ENCODE peak calls at places on chromosome 1, in nine cellular contexts. T, S, N, M, Y, O, F, I and X are unnamed samples.

GRCh38 chr1:29849038-29849750 is 612.9 kb downstream of the PTPRU start:
- DNase-seq in T (no peak), I (no peak), Y (no peak), O (no peak), F (no peak), M (no peak), S (no peak), N (peak; percentile 57), X (no peak)

GRCh38 chr1:202692959-202693555 is 17.2 kb downstream of the SYT2 start:
- DNase-seq in N (peak; percentile 67), T (peak; percentile 27), O (peak; percentile 68), M (peak; percentile 52), I (no peak), S (peak; percentile 38), Y (peak; percentile 45), F (peak; percentile 75), X (peak; percentile 41)

GRCh38 chr1:227356582-227357228 is 38.4 kb upstream of the CDC42BPA start:
- DNase-seq in I (no peak), S (no peak), N (no peak), O (no peak), Y (no peak), T (no peak), F (no peak), M (no peak), X (no peak)

GRCh38 chr1:185483647-185484450 is 166.8 kb upstream of the IVNS1ABP start:
- DNase-seq in O (no peak), S (no peak), F (no peak), T (no peak), I (no peak), M (no peak), Y (no peak), N (no peak), X (no peak)

GRCh38 chr1:85279463-85280080 is 3.1 kb upstream of the BCL10 start:
- DNase-seq in M (no peak), I (no peak), S (no peak), Y (no peak), T (no peak), O (no peak), N (peak; percentile 22), F (no peak), X (no peak)

GRCh38 chr1:52139817-52140540 is 1.9 kb upstream of the ZFYVE9 start:
- DNase-seq in N (peak; percentile 19), S (no peak), M (no peak), F (no peak), O (no peak), I (no peak), T (no peak), Y (no peak), X (no peak)

GRCh38 chr1:175071544-175071943 is 3.9 kb downstream of the TNN start:
- DNase-seq in F (no peak), I (no peak), M (no peak), N (no peak), Y (no peak), T (no peak), S (no peak), O (no peak), X (no peak)

GRCh38 chr1:16116625-16117024 is 39.2 kb downstream of the EPHA2 start:
- DNase-seq in T (no peak), I (peak; percentile 41), N (no peak), Y (no peak), S (no peak), M (no peak), O (no peak), F (peak; percentile 13), X (no peak)

GRCh38 chr1:230827081-230827681 is 41.1 kb downstream of the C1orf198 start:
- DNase-seq in N (no peak), O (no peak), T (no peak), F (no peak), M (no peak), S (no peak), Y (peak; percentile 58), I (peak; percentile 54), X (no peak)

GRCh38 chr1:167707942-167708341 is 13.8 kb upstream of the MPZL1 start:
- DNase-seq in S (no peak), N (no peak), Y (no peak), O (no peak), F (no peak), T (no peak), M (no peak), I (no peak), X (no peak)

GRCh38 chr1:167706363-167706762 is 15.4 kb upstream of the MPZL1 start:
- DNase-seq in O (no peak), Y (no peak), I (no peak), N (no peak), S (no peak), F (no peak), M (no peak), T (no peak), X (no peak)

GRCh38 chr1:167708940-167709389 is 12.8 kb upstream of the MPZL1 start:
- DNase-seq in N (peak; percentile 48), I (no peak), Y (no peak), O (no peak), S (no peak), T (no peak), M (no peak), F (no peak), X (no peak)

GRCh38 chr1:167705250-167705649 is 16.5 kb upstream of the MPZL1 start:
- DNase-seq in M (no peak), F (no peak), N (no peak), S (no peak), Y (no peak), T (no peak), I (no peak), O (no peak), X (no peak)

DNA sequence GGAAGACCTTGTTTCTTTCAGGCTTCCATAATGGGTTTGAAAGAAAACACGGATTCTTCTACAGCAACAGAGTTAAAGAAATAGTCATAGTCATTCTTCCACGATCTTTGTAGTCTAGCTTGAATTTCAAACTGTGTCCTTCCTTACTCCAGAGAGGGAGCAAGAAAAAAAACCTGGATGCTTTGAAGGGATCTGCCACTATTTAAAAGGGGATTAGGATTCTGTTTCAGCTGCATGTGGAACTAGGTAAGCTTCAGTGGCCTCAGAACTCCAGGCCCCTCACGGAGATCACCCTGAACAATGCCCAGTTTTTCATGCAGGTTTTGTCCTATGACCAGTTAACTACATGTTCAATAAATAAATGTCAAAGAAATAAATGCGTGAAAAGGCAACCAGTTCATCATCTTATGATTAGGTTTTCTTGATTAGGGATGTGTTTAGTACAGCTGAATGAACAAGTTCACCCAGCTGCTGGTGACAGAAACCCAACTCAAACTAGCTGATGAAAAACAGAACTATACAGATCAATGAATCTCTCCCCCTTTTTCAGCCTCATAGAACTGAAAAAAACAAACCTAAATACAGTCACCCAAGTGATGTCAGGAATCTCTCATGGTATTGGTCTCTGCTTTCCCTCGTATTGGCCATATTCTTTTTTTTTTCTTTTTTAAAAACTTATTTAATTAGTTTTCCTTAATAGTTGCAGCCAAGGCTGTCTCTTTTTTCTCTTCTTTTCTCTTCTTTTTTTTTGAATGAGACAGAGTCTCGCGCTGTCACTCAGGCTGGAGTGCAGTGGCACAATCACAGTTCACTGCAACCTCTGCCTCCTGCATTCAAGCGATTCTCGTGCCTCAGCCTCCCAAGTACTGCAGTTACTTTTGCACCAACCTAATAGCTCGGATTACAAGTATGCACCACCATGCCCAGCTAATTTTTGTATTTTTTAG is 14.6 kb upstream of the MPZL1 start:
- DNase-seq in S (no peak), I (no peak), Y (no peak), O (no peak), M (no peak), F (no peak), T (no peak), N (no peak), X (no peak)
- H3K4me1 ChIP-seq in S (no peaks in the 10 kb centered on the region), I (no peaks in the 10 kb centered on the region), Y (peaks cover 10% of the 10 kb centered on the region), O (no peaks in the 10 kb centered on the region), M (no peaks in the 10 kb centered on the region), F (no peaks in the 10 kb centered on the region), T (no peaks in the 10 kb centered on the region), N (peaks cover 45% of the 10 kb centered on the region), X (no peaks in the 10 kb centered on the region)

GRCh38 chr1:206106328-206107167 is 10.6 kb downstream of the AVPR1B start:
- DNase-seq in T (peak; percentile 37), F (peak; percentile 90), Y (peak; percentile 73), O (peak; percentile 83), N (peak; percentile 85), I (peak; percentile 92), S (peak; percentile 57), M (peak; percentile 77), X (peak; percentile 56)

GRCh38 chr1:206107168-206107544 is 10.0 kb downstream of the AVPR1B start:
- DNase-seq in T (no peak), M (no peak), N (no peak), S (no peak), I (no peak), O (no peak), F (no peak), Y (no peak), X (no peak)

GRCh38 chr1:206103979-206104378 is 13.2 kb downstream of the AVPR1B start:
- DNase-seq in M (no peak), Y (no peak), N (no peak), F (no peak), O (no peak), I (no peak), S (no peak), T (no peak), X (no peak)

GRCh38 chr1:206108635-206109034 is 8.6 kb downstream of the AVPR1B start:
- DNase-seq in N (no peak), T (no peak), S (no peak), O (no peak), M (no peak), I (no peak), Y (no peak), F (no peak), X (no peak)

DNA sequence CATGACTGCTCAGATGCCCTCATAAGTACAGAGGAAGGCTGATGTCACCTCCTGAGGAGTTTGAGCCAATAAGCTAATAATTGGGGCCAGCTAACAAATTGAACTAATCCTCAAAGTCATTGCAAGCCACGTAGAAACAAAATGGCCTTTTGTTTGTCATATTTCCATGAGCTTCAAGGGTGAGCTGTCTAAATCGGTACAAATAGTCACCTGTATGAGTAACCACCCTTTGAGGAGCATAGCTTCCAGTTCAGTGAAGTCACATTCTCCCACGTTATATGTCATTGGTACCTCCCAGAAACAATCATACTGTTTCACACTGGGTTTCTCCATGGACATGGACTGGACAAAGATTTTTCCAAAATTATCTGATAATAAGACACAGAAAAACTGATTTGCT is 11.6 kb downstream of the AVPR1B start:
- DNase-seq in T (no peak), F (no peak), Y (no peak), I (no peak), M (no peak), S (no peak), O (no peak), N (no peak), X (no peak)
- H3K27ac ChIP-seq in T (no peak overlapping the region), F (no peak overlapping the region), Y (no peak overlapping the region), I (no peak overlapping the region), M (no peak overlapping the region), S (no peak overlapping the region), O (no peak overlapping the region), N (no peak overlapping the region), X (no peak overlapping the region)

GRCh38 chr1:33332357-33332789 is 11.5 kb upstream of the A3GALT2 start:
- DNase-seq in F (no peak), Y (no peak), S (no peak), M (peak; percentile 56), N (no peak), I (no peak), O (no peak), T (no peak), X (no peak)
- H3K4me1 ChIP-seq in F (no peaks in the 10 kb centered on the region), Y (peaks cover 97% of the 10 kb centered on the region), S (no peaks in the 10 kb centered on the region), M (peaks cover 85% of the 10 kb centered on the region), N (no peaks in the 10 kb centered on the region), I (peaks cover 43% of the 10 kb centered on the region), O (peaks cover 32% of the 10 kb centered on the region), T (no peaks in the 10 kb centered on the region), X (peaks cover 7% of the 10 kb centered on the region)

DNA sequence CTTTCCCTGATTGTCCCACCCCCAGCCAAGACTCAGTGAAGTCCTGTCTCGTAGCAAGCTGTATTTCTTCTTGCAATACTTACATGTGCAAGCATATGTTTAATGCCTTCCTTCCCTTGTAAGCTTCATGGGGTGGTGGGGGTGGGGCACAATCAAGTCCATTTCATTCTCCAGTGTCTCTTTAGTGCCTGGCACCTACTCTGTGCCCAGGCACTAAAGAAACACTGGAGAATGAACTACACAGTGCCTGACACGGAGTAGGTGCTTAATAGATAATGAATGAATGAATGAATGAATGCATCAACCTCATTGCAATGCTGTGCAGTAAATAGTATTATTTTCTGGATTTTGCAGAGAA is 143.0 kb downstream of the PLPP3 start:
- DNase-seq in N (no peak), M (no peak), Y (no peak), O (no peak), F (no peak), S (no peak), T (no peak), I (no peak), X (no peak)
- H3K27ac ChIP-seq in N (no peak overlapping the region), M (no peak overlapping the region), Y (peak overlapping the region; percentile 76), O (no peak overlapping the region), F (no peak overlapping the region), S (no peak overlapping the region), T (no peak overlapping the region), I (no peak overlapping the region), X (no peak overlapping the region)